ENCODE peak calls at places on chromosomes 11 and 22, in four cellular contexts. L is K562, D is Karpas-422, Z is kidney. I is an unnamed sample. For H3K9me3, the result is how much of the 10 kb centered on the place peaks cover.

GRCh38 chr11:12091957-12092558 is 18.3 kb upstream of the MICAL2 start:
- DNase-seq in L (no peak), D (no peak), Z (no peak), I (no peak)

GRCh38 chr11:104442320-104442719 is 278.4 kb upstream of the PDGFD start:
- DNase-seq in L (no peak), D (no peak), Z (no peak), I (peak)

GRCh38 chr11:129445226-129445625 is 69.6 kb downstream of the BARX2 start:
- DNase-seq in L (no peak), D (no peak), Z (no peak), I (no peak)

GRCh38 chr11:13354335-13354734 is 76.7 kb downstream of the BMAL1 start:
- DNase-seq in L (peak), D (peak), Z (no peak), I (peak)

GRCh38 chr11:35856259-35856658 is 87.6 kb upstream of the LDLRAD3 start:
- DNase-seq in L (no peak), D (no peak), Z (no peak), I (no peak)

GRCh38 chr11:34706709-34707461 is 86.0 kb downstream of the EHF start:
- DNase-seq in L (no peak), D (no peak), Z (no peak), I (no peak)

GRCh38 chr11:134535029-134536025 is 123.3 kb upstream of the B3GAT1 start:
- DNase-seq in L (no peak), D (no peak), Z (peak), I (no peak)

GRCh38 chr22:26086359-26086758 is 82.9 kb upstream of the SEZ6L start:
- DNase-seq in L (no peak), D (peak), Z (no peak), I (no peak)

GRCh38 chr11:39741066-39741465 is 1718.4 kb downstream of the LRRC4C start:
- DNase-seq in L (no peak), D (no peak), Z (no peak), I (no peak)

GRCh38 chr11:36602143-36602542 is 4.1 kb upstream of the RAG2 start:
- DNase-seq in L (no peak), D (no peak), Z (no peak), I (no peak)

GRCh38 chr11:19242184-19242932 is 1.6 kb upstream of the E2F8 start:
- DNase-seq in L (no peak), D (no peak), Z (no peak), I (no peak)

GRCh38 chr22:44193537-44193896 is 12.8 kb downstream of the PARVG start:
- DNase-seq in L (no peak), D (no peak), Z (no peak), I (no peak)

GRCh38 chr11:8092587-8093424 is 11.8 kb downstream of the TUB start:
- DNase-seq in L (peak), D (peak), Z (no peak), I (peak)

GRCh38 chr11:14554959-14555358 is 34.8 kb upstream of the PSMA1 start:
- DNase-seq in L (no peak), D (no peak), Z (no peak), I (peak)

GRCh38 chr11:9796854-9797253 is 133.0 kb downstream of the SWAP70 start:
- DNase-seq in L (no peak), D (no peak), Z (no peak), I (no peak)

GRCh38 chr11:125079878-125080530 is 16.9 kb downstream of the SLC37A2 start:
- DNase-seq in L (no peak), D (no peak), Z (no peak), I (no peak)

GRCh38 chr11:68370211-68371111 is 58.1 kb downstream of the LRP5 start:
- DNase-seq in L (no peak), D (peak), Z (no peak), I (peak)

GRCh38 chr22:38873469-38874411 is 1.7 kb upstream of the CBX6 start:
- DNase-seq in L (no peak), D (no peak), Z (no peak), I (no peak)

GRCh38 chr11:86313793-86314192 is 11.8 kb downstream of the HIKESHI start:
- DNase-seq in L (no peak), D (no peak), Z (no peak), I (no peak)

GRCh38 chr11:104198576-104198975 is 34.6 kb upstream of the PDGFD start:
- DNase-seq in L (no peak), D (no peak), Z (no peak), I (no peak)

GRCh38 chr11:6468712-6469495 is 4.8 kb downstream of the TRIM3 start:
- DNase-seq in L (peak), D (peak), Z (peak), I (peak)

DNA sequence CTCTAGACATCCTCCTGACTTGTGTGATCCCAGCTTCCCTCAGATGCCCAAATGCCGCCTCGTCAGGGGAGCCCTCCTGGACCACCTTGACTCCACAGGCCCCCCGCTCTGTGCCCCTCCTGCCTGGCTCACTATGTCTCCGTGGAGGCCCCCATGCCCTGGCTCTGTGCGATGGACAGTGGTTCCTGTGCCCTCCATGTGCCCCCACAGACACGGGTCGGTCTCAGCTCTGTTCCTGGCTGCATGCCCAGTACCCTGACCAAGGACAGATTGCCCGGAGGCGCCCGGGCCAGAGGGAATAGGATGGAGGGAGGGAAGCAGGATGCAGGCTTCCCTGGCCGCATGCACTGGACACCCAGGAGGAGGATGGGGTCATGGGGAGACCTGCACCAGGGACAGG is 1274.6 kb downstream of the BRD1 start:
- DNase-seq in L (no peak), D (no peak), Z (no peak), I (no peak)
- H3K9me3 ChIP-seq in L (under half), D (under half), Z (under half), I (under half)

GRCh38 chr11:45371251-45371749 is 85.2 kb upstream of the SYT13 start:
- DNase-seq in L (peak), D (peak), Z (no peak), I (peak)
- H3K4me3 ChIP-seq in L (no peak), D (no peak), Z (no peak), I (no peak)

DNA sequence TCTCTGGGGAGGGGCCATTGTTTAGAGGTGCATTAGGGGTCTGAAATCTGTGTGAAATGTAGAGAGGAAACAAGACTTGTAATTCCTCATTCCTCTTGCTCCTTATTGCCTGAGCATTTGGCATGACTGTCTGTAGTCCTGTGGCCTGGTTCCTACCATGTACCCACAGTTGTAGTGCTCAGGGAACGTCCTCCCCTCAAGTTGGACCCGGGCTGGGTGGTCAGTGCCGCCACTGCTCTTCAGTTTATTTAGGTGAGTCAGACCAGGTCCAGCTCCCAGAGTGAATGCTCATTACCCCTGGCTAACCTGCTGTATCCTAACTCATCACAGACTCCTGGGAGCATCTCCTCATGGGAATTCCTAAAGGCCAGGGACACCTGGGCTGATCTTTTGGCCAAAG is 139.8 kb downstream of the GRIK4 start:
- DNase-seq in L (no peak), D (no peak), Z (no peak), I (no peak)
- H3K9me3 ChIP-seq in L (under half), D (under half), Z (under half), I (under half)

DNA sequence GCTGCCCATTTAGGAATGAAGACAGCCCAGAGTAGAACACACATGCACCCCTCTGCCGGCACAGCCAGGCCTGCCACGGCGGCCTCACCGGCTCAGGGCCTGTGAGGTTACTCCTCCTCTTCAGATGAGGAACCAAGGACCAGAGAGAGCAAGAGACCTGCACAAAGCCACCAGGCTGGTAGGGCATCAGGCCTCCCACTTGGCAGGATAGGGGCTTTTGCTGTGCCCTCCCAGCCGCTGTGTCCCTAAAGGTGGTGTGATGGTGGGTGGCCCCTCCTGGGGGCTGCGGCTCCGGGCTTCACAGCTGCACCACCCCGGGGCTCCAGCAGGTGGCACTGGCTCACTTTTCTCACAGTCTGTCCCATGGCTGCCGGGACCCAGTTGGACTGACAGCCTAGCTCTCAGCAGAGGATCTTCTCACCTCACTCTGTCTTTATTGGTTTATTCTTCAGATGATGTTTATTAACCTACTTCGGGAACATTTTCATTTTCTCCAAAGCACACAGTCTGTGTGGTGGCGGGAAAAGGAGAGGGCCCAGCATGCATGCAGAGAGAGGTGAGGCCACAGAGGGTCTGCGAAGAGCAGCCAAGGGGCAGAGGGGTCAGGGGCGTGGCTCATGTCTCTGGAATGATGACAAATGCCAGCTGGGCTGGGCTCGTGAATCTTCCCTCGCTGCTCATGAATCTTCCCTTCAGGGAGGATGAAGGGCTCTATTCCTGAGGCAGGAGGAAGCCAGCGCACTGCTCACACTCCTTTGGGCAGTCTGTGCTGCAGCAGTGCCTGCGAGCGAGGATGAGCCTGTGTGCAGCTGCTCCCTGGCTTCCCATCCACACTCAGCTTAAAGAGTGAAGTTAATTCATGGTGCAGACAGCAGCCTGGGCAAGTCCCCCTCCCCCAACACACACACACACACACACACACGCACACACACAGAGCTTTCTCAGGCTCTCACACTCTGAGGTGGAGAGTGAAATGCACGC is 101.1 kb upstream of the PITPNB start:
- DNase-seq in L (peak), D (peak), Z (peak), I (peak)
- H3K4me3 ChIP-seq in L (no peak), D (no peak), Z (peak), I (no peak)

GRCh38 chr11:2650343-2650867 is 49.4 kb downstream of the KCNQ1OT1 start:
- DNase-seq in L (no peak), D (peak), Z (no peak), I (no peak)
- H3K9me3 ChIP-seq in L (under half), D (under half), Z (half or more), I (under half)

DNA sequence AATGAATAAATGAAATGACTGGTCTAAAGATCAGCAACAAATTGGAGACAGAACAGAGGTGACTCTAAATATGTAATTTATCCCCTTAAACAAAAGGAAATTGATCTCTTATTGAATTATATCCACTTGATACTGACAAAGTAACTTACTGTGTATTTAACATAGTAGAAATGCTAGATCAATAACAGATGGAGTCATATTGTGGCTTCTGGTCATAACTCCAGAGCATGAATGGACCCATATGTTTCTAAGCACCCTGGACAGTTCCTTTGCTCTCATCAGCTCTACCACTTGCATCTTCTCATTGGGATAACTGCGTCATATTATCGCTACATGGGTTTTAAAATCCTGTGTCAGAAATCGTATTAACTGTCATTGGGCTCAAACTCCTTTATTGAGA is 222.3 kb downstream of the ETS1 start:
- DNase-seq in L (no peak), D (peak), Z (no peak), I (peak)
- H3K4me3 ChIP-seq in L (no peak), D (no peak), Z (no peak), I (no peak)

DNA sequence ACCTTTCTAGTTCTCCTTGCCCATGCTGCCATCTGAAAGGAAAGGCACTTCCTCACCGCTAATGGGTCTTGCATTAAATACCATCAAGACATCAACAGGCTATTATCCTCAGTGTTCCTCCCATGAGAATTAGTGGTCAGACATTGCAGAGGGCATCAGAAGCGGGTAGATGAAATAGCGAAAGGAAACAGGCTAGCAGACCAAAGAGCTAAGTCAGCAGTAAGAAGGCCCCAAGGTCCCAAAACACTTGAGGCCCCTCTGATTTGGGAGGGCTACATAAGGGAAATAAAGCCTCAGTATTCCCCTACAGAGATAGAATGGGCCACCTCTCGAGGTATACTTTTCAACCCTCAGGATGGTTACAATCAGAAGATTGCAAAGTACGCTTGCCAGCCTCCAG is 12.9 kb downstream of the KCNJ11 start:
- DNase-seq in L (no peak), D (no peak), Z (no peak), I (no peak)
- H3K9me3 ChIP-seq in L (under half), D (under half), Z (under half), I (under half)

DNA sequence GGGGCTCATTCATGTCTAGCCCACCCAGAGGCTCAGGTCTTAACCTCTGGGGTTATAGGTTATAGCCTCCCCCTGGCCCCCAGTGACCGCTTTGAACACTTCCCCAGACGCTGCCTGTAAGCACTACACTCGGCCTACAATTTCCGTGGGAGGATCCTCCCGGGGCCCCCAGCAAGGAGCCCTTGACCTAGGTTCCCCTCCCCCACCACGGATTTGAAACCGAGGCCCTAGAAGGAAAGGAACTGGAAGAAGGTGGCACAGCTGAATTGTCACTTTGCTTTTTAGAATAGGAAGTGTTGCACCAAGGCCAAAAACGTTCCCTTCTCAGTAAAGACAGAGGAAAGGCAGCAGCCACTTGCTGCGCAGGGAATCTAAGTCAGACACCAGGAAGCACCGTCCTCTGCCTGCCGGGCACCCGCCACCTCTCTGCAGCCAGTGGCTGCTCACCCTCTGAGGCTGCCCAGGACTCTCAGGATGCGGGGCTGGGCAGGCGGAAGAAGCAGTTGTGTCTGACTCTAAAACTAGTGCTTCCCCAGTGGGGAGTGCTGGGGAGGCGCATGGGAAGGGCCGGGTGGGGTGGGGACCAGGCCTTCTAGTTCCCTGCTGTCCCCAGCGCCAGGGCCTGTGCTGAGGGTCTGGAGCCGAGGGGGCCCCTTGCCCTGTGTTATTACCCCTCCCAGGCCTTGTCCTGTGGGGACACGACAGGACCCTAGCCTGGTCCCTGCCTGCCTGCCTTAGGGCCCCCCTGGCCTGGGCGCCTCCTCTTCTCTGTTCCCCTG is 7.9 kb upstream of the FLRT1 start:
- DNase-seq in L (peak), D (no peak), Z (no peak), I (no peak)
- H3K4me3 ChIP-seq in L (no peak), D (no peak), Z (no peak), I (no peak)

I was measured in cardiac muscle cell.